ENCODE peak calls at places on chromosomes 13 and 19, in ten cellular contexts. V is DND-41, T is left lung, Q is cardiac muscle cell, F is esophagus squamous epithelium, B is tibial nerve, N is A549, K is heart left ventricle, L is fibroblast of lung, H is endodermal cell. Y is an unnamed sample.
A peak's percentile ranks its signal among the peaks of the same experiment; 100 is the strongest.

GRCh38 chr13:77207943-77208342 is 119.0 kb downstream of the MYCBP2 start:
- DNase-seq in V (no peak), T (no peak), Q (no peak), F (no peak), B (no peak), N (no peak), K (no peak), L (peak; percentile 79), H (no peak), Y (no peak)

GRCh38 chr19:16830679-16831078 is 1.5 kb downstream of the SIN3B start:
- DNase-seq in V (no peak), T (no peak), Q (no peak), F (no peak), B (no peak), N (no peak), K (no peak), L (peak; percentile 33), H (no peak), Y (no peak)

GRCh38 chr13:100513987-100514670 is 74.5 kb downstream of the GGACT start:
- DNase-seq in V (no peak), T (no peak), Q (no peak), F (no peak), B (no peak), N (no peak), K (no peak), L (peak; percentile 47), H (peak; percentile 41), Y (no peak)

GRCh38 chr19:8367327-8368001 is 3.5 kb downstream of the ANGPTL4 start:
- DNase-seq in V (no peak), T (peak; percentile 84), Q (peak; percentile 60), F (no peak), B (peak; percentile 75), N (no peak), K (peak; percentile 97), L (peak; percentile 98), H (peak; percentile 84), Y (peak; percentile 96)

GRCh38 chr19:46704379-46705076 is 12.4 kb downstream of the PRKD2 start:
- DNase-seq in V (peak; percentile 81), T (peak; percentile 97), Q (peak; percentile 72), F (no peak), B (peak; percentile 69), N (peak; percentile 90), K (peak; percentile 65), L (peak; percentile 30), H (peak; percentile 97), Y (no peak)

GRCh38 chr13:36746051-36746450 is 72.2 kb downstream of the SERTM1 start:
- DNase-seq in V (no peak), T (no peak), Q (no peak), F (no peak), B (no peak), N (no peak), K (no peak), L (no peak), H (no peak), Y (no peak)

GRCh38 chr13:87089391-87089790 is 581.8 kb upstream of the SLITRK5 start:
- DNase-seq in V (no peak), T (no peak), Q (no peak), F (no peak), B (no peak), N (no peak), K (no peak), L (peak; percentile 75), H (no peak), Y (no peak)

GRCh38 chr13:28492527-28493367 is 2.2 kb downstream of the FLT1 start:
- DNase-seq in V (peak; percentile 62), T (no peak), Q (peak; percentile 38), F (no peak), B (no peak), N (no peak), K (no peak), L (no peak), H (no peak), Y (no peak)

GRCh38 chr13:99012539-99012938 is 34.7 kb upstream of the DOCK9 start:
- DNase-seq in V (no peak), T (no peak), Q (no peak), F (no peak), B (no peak), N (no peak), K (no peak), L (no peak), H (no peak), Y (no peak)

GRCh38 chr13:42101821-42102580 is 53.6 kb downstream of the DGKH start:
- DNase-seq in V (no peak), T (no peak), Q (no peak), F (no peak), B (no peak), N (no peak), K (peak; percentile 29), L (no peak), H (no peak), Y (no peak)

GRCh38 chr19:55131421-55131820 is 14.0 kb upstream of the PPP1R12C start:
- DNase-seq in V (no peak), T (no peak), Q (no peak), F (no peak), B (no peak), N (no peak), K (no peak), L (peak; percentile 25), H (no peak), Y (no peak)

GRCh38 chr13:66693656-66694055 is 536.5 kb downstream of the PCDH9 start:
- DNase-seq in V (no peak), T (no peak), Q (no peak), F (no peak), B (no peak), N (no peak), K (no peak), L (peak; percentile 30), H (no peak), Y (no peak)

GRCh38 chr13:42276683-42277082 is 4.7 kb downstream of the AKAP11 start:
- DNase-seq in V (no peak), T (no peak), Q (no peak), F (no peak), B (no peak), N (no peak), K (no peak), L (peak; percentile 25), H (no peak), Y (no peak)

GRCh38 chr13:98184796-98185195 is 7.7 kb upstream of the RNF113B start:
- DNase-seq in V (no peak), T (no peak), Q (no peak), F (no peak), B (no peak), N (no peak), K (no peak), L (no peak), H (no peak), Y (no peak)

GRCh38 chr19:1265611-1266115 is 3.5 kb upstream of the CIRBP start:
- DNase-seq in V (no peak), T (no peak), Q (no peak), F (no peak), B (no peak), N (peak; percentile 31), K (peak; percentile 89), L (peak; percentile 80), H (no peak), Y (peak; percentile 93)

GRCh38 chr19:55683449-55684261 is 8.6 kb downstream of the EPN1 start:
- DNase-seq in V (no peak), T (peak; percentile 25), Q (no peak), F (no peak), B (no peak), N (no peak), K (no peak), L (no peak), H (no peak), Y (no peak)

GRCh38 chr13:99198630-99199029 is 2.0 kb upstream of the UBAC2 start:
- DNase-seq in V (no peak), T (no peak), Q (no peak), F (no peak), B (no peak), N (no peak), K (no peak), L (no peak), H (no peak), Y (no peak)

GRCh38 chr13:32309312-32309711 is 5.9 kb downstream of the ZAR1L start:
- DNase-seq in V (no peak), T (no peak), Q (no peak), F (no peak), B (no peak), N (no peak), K (no peak), L (peak; percentile 2), H (no peak), Y (no peak)

GRCh38 chr13:32311188-32311897 is 3.8 kb downstream of the ZAR1L start:
- DNase-seq in V (no peak), T (peak; percentile 78), Q (no peak), F (no peak), B (no peak), N (no peak), K (no peak), L (no peak), H (no peak), Y (no peak)

GRCh38 chr13:32314271-32314967 is 744 bp downstream of the ZAR1L start:
- DNase-seq in V (no peak), T (peak; percentile 90), Q (no peak), F (no peak), B (peak; percentile 23), N (no peak), K (peak; percentile 61), L (no peak), H (no peak), Y (no peak)

GRCh38 chr13:32305646-32306045 is 9.5 kb downstream of the ZAR1L start:
- DNase-seq in V (no peak), T (no peak), Q (no peak), F (no peak), B (no peak), N (no peak), K (no peak), L (no peak), H (no peak), Y (no peak)

GRCh38 chr13:32309812-32310706 is 5.1 kb downstream of the ZAR1L start:
- DNase-seq in V (peak; percentile 10), T (no peak), Q (peak; percentile 70), F (no peak), B (no peak), N (peak; percentile 5), K (no peak), L (peak; percentile 83), H (peak; percentile 52), Y (no peak)
- H3K4me3 ChIP-seq in V (no peak overlapping the region), T (peak overlapping the region; percentile 24), Q (no peak overlapping the region), F (peak overlapping the region; percentile 28), B (peak overlapping the region; percentile 36), N (no peak overlapping the region), K (peak overlapping the region; percentile 19), L (peak overlapping the region; percentile 8), H (no peak overlapping the region), Y (peak overlapping the region; percentile 49)

GRCh38 chr13:110799246-110800236 is 86.0 kb downstream of the ING1 start:
- DNase-seq in V (no peak), T (no peak), Q (no peak), F (no peak), B (peak; percentile 20), N (no peak), K (peak; percentile 71), L (peak; percentile 93), H (no peak), Y (no peak)
- H3K27ac ChIP-seq in V (no peak overlapping the region), T (peak overlapping the region; percentile 57), Q (no peak overlapping the region), F (peak overlapping the region; percentile 24), B (peak overlapping the region; percentile 5), N (no peak overlapping the region), K (peak overlapping the region; percentile 50), L (peak overlapping the region; percentile 94), H (no peak overlapping the region), Y (peak overlapping the region; percentile 75)

GRCh38 chr19:43503501-43504425 is 783 bp downstream of the PHLDB3 start:
- DNase-seq in V (peak; percentile 98), T (peak; percentile 97), Q (peak; percentile 98), F (peak; percentile 69), B (peak; percentile 98), N (peak; percentile 95), K (peak; percentile 98), L (peak; percentile 87), H (peak; percentile 99), Y (peak; percentile 96)
- TF ChIP-seq CTCF in V (peak; percentile 57), T (no peak), Q (no peak), F (no peak), B (no peak), N (peak; percentile 56), K (no peak), L (no peak), H (peak; percentile 63), Y (no peak)

GRCh38 chr13:109924376-109924775 is 138.0 kb upstream of the IRS2 start:
- DNase-seq in V (no peak), T (no peak), Q (no peak), F (no peak), B (no peak), N (no peak), K (no peak), L (no peak), H (no peak), Y (no peak)
- H3K4me3 ChIP-seq in V (no peak overlapping the region), T (no peak overlapping the region), Q (no peak overlapping the region), F (no peak overlapping the region), B (no peak overlapping the region), N (no peak overlapping the region), K (no peak overlapping the region), L (no peak overlapping the region), H (no peak overlapping the region), Y (no peak overlapping the region)

Y was measured in coronary artery.